ENCODE peak calls at places on chromosomes 4 and X, in five cellular contexts. I is kidney epithelial cell, X is mammary epithelial cell, W is lower lobe of right lung, N is gastrocnemius medialis. T is an unnamed sample.

GRCh38 chr4:121789960-121790829 is 10.9 kb upstream of the EXOSC9 start:
- DNase-seq in N (no peak), X (peak; percentile 58), I (no peak), W (no peak), T (no peak)

GRCh38 chr4:42425146-42426065 is 28.1 kb downstream of the SHISA3 start:
- DNase-seq in I (no peak), W (no peak), N (no peak), X (no peak), T (no peak)

GRCh38 chr4:173146456-173146855 is 22.2 kb upstream of the GALNT7 start:
- DNase-seq in N (no peak), I (no peak), W (no peak), X (no peak), T (no peak)

GRCh38 chr4:107519057-107519456 is 201.0 kb downstream of the PAPSS1 start:
- DNase-seq in N (no peak), W (no peak), I (no peak), X (peak; percentile 8), T (peak; percentile 29)

GRCh38 chr4:76809594-76810305 is 88.2 kb downstream of the SOWAHB start:
- DNase-seq in I (peak; percentile 79), W (no peak), X (peak; percentile 26), N (no peak), T (peak; percentile 34)

GRCh38 chr4:84502955-84503373 is 3.9 kb upstream of the NKX6-1 start:
- DNase-seq in I (no peak), N (no peak), W (no peak), X (no peak), T (no peak)

GRCh38 chr4:35124116-35124515 is 1120.2 kb downstream of the ARAP2 start:
- DNase-seq in W (no peak), X (no peak), N (no peak), I (no peak), T (no peak)

GRCh38 chr4:24978291-24979072 is 52.3 kb downstream of the LGI2 start:
- DNase-seq in N (no peak), W (no peak), I (no peak), X (no peak), T (no peak)

GRCh38 chr4:177041356-177041755 is 248.6 kb upstream of the VEGFC start:
- DNase-seq in N (no peak), W (no peak), I (no peak), X (no peak), T (no peak)

GRCh38 chr4:172705565-172705964 is 463.0 kb upstream of the GALNT7 start:
- DNase-seq in N (no peak), W (no peak), X (no peak), I (no peak), T (no peak)

GRCh38 chr4:82704156-82704555 is 94.4 kb downstream of the SCD5 start:
- DNase-seq in X (no peak), W (no peak), I (no peak), N (no peak), T (no peak)

GRCh38 chr4:82031386-82031785 is 342.4 kb downstream of the HNRNPD start:
- DNase-seq in I (no peak), N (no peak), W (no peak), X (no peak), T (no peak)

GRCh38 chr4:123649644-123650356 is 253.2 kb downstream of the SPRY1 start:
- DNase-seq in X (peak; percentile 94), N (peak; percentile 29), I (no peak), W (no peak), T (peak; percentile 17)

GRCh38 chr4:16616981-16617380 is 281.5 kb downstream of the LDB2 start:
- DNase-seq in N (no peak), I (no peak), W (no peak), X (no peak), T (no peak)

GRCh38 chr4:37591349-37591748 is 94.8 kb downstream of the RELL1 start:
- DNase-seq in N (no peak), W (no peak), X (no peak), I (no peak), T (no peak)

GRCh38 chr4:139595989-139596679 is 40.1 kb upstream of the SETD7 start:
- DNase-seq in I (no peak), X (peak; percentile 46), W (no peak), N (peak; percentile 28), T (no peak)

GRCh38 chrX:153157450-153157849 is 21.6 kb upstream of the MAGEA1 start:
- DNase-seq in X (no peak), N (no peak), I (no peak), W (no peak), T (no peak)

GRCh38 chr4:154004859-154005520 is 216.1 kb upstream of the SFRP2 start:
- DNase-seq in N (peak; percentile 42), X (peak; percentile 73), W (no peak), I (peak; percentile 26), T (no peak)

GRCh38 chr4:38759077-38759789 is 23.6 kb downstream of the TLR10 start:
- DNase-seq in X (peak; percentile 24), I (no peak), N (peak; percentile 24), W (no peak), T (peak; percentile 50)

GRCh38 chrX:23312136-23312535 is 22.5 kb upstream of the PTCHD1 start:
- DNase-seq in X (no peak), W (no peak), N (no peak), I (no peak), T (no peak)

GRCh38 chr4:93646225-93646930 is 182.2 kb upstream of the ATOH1 start:
- DNase-seq in W (no peak), X (peak; percentile 7), I (peak; percentile 16), N (no peak), T (no peak)

GRCh38 chr4:6180841-6181631 is 19.3 kb downstream of the JAKMIP1 start:
- DNase-seq in X (no peak), I (no peak), N (no peak), W (no peak), T (no peak)

GRCh38 chr4:108991929-108992328 is 229.1 kb upstream of the ETNPPL start:
- DNase-seq in W (no peak), I (peak; percentile 39), N (no peak), X (peak; percentile 11), T (no peak)

GRCh38 chr4:68271851-68272756 is 26.6 kb upstream of the TMPRSS11B start:
- DNase-seq in W (no peak), N (no peak), I (no peak), X (peak; percentile 51), T (no peak)

GRCh38 chrX:118730500-118731247 is 3.3 kb downstream of the IL13RA1 start:
- DNase-seq in X (peak; percentile 58), W (no peak), N (no peak), I (no peak), T (no peak)

GRCh38 chr4:70306101-70306500 is 28.7 kb upstream of the CABS1 start:
- DNase-seq in X (no peak), I (no peak), W (no peak), N (no peak), T (no peak)

GRCh38 chrX:22922961-22923360 is 76.8 kb upstream of the DDX53 start:
- DNase-seq in X (peak; percentile 37), W (no peak), I (no peak), N (no peak), T (no peak)

GRCh38 chrX:111207851-111208250 is 62.4 kb downstream of the CAPN6 start:
- DNase-seq in W (no peak), N (no peak), I (no peak), X (no peak), T (no peak)

GRCh38 chr4:78656968-78657445 is 105.4 kb downstream of the ANXA3 start:
- DNase-seq in W (no peak), N (peak; percentile 10), I (no peak), X (no peak), T (no peak)
- H3K4me3 ChIP-seq in W (no peak overlapping the region), N (no peak overlapping the region), I (no peak overlapping the region), X (no peak overlapping the region), T (no peak overlapping the region)

GRCh38 chr4:14566518-14566917 is 435.8 kb upstream of the CPEB2 start:
- DNase-seq in X (peak; percentile 77), W (no peak), N (no peak), I (no peak), T (no peak)
- TF ChIP-seq CTCF in X (no peak), W (no peak), N (no peak), I (no peak), T (no peak)

GRCh38 chr4:686371-687040 is 2.4 kb downstream of the SLC49A3 start:
- DNase-seq in I (no peak), N (no peak), W (no peak), X (no peak), T (no peak)

GRCh38 chr4:689498-690122 is 659 bp upstream of the SLC49A3 start:
- DNase-seq in N (no peak), W (no peak), I (no peak), X (no peak), T (no peak)

GRCh38 chr4:687048-687974 is 1.6 kb downstream of the SLC49A3 start:
- DNase-seq in N (peak; percentile 95), I (peak; percentile 62), X (peak; percentile 70), W (peak; percentile 94), T (peak; percentile 78)

GRCh38 chr4:687975-688694 is 816 bp downstream of the SLC49A3 start:
- DNase-seq in N (no peak), X (no peak), W (no peak), I (no peak), T (no peak)

DNA sequence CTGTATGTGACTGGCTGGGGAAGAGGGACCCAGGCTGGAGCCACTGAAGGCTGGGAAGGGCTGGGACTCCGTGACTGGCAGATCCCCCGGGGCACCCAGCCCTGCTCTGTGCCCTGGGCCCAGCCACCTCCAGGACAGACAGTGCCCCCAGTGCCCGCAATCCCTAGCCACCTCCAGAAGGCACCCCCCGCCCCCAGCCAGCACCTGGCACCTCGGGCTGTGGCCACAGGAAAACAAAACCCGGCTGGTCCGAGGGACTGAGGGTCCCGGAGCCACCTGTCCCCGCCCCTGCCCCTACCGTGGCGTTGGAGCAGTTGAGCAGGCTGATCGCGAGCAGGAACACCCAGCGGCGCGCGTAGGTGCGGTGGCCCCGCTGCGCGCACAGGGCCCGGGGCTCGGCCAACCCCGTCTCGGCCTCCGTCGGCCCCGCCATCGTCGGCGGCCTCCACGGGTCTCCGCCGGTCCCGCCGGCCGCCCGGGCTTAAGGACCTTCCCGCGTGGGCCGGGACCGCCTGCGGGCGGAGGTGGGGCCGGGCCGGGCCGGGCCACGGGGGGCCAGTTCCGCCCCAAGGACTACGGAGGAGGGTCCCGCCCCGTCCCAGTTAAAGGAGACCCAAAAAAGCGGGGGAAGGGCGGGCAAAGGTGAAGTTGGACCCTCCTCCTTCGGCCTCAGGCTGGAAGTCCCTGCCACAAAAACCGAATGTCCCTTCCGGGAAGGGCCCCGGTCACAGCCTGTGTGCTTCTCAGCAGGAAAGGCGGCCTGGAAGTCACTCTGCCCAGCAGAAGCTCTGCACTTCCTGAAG is at the start of gene SLC49A3:
- DNase-seq in I (no peak), W (no peak), N (no peak), X (no peak), T (no peak)
- H3K4me3 ChIP-seq in I (peak within 1 kb of the TSS; percentile 25), W (peak within 1 kb of the TSS; percentile 68), N (peak within 1 kb of the TSS; percentile 74), X (no peak within 1 kb of the TSS), T (no peak within 1 kb of the TSS)

DNA sequence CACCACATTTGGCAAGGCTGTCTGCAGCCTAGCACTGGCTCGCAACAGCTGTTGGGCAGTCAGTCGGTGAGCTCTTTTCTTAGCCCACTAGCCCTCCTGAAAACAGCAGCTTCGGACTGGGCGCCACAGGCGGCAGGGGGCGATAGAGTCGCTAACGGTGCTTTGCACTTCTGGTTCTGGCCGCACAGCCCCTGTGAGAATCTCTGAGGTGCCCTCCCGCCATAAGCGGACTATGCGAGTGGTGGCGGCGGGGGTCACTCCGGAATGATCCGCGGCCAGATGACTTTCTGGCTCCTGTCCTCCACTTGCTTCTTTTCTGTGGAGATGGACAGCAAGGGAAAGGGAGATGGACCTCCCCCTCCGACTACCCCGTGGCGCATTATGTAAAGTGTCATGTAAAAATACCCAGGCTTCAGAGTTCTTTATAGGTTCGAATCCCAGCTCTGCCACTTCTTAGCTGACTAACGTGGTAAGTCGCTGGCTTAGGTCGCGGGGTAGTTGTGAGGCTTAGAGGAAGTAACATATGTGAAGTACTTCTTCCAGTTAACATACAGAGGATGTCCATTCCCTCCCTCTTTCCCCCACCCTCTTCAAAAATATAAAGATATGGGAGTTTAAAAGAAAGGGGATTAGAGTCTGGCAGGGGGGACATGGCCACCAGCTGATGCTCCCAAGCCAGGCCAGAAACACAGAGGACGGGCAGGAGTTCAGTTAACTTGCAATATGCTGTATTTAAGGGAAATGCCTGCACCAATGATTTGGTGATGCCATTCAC is 11.0 kb downstream of the ARHGAP36 start:
- DNase-seq in X (no peak), W (no peak), I (no peak), N (no peak), T (peak; percentile 81)
- TF ChIP-seq CTCF in X (peak; percentile 27), W (peak; percentile 18), I (peak; percentile 42), N (peak; percentile 11), T (peak; percentile 84)

T was measured in WERI-Rb-1.